ENCODE peak calls at places on chromosome 17, in nine cellular contexts. One of them, this sample, is unnamed.

GRCh38 chr17:78375401-78376079 is 2.9 kb upstream of the PGS1 start:
- DNase-seq in T1000: peak
- DNase-seq in stimulated activated CD4-positive, alpha-beta T cell treated with anti-CD3 and anti-CD28 coated beads, Interleukin-1b, Interleukin-23, amount 100 ng/mL, for 24 hours: no peak
- DNase-seq in COR-L47: no peak
- DNase-seq in NCI-H1436: no peak
- DNase-seq in KBM-7: no peak
- DNase-seq in T-helper 2 cell: no peak
- DNase-seq in effector memory CD8-positive, alpha-beta T cell: no peak
- DNase-seq in stimulated activated CD8-positive, alpha-beta memory T cell treated with anti-CD3 and anti-CD28 coated beads, Interleukin-2, amount 100 ng/mL, for 1 hour: no peak
- DNase-seq in this sample: peak

GRCh38 chr17:78812849-78813248 is 27.8 kb downstream of the USP36 start:
- DNase-seq in stimulated activated CD8-positive, alpha-beta memory T cell treated with anti-CD3 and anti-CD28 coated beads, Interleukin-2, amount 100 ng/mL, for 1 hour: no peak
- DNase-seq in NCI-H1436: no peak
- DNase-seq in stimulated activated CD4-positive, alpha-beta T cell treated with anti-CD3 and anti-CD28 coated beads, Interleukin-1b, Interleukin-23, amount 100 ng/mL, for 24 hours: no peak
- DNase-seq in KBM-7: no peak
- DNase-seq in T-helper 2 cell: no peak
- DNase-seq in effector memory CD8-positive, alpha-beta T cell: no peak
- DNase-seq in COR-L47: no peak
- DNase-seq in T1000: no peak
- DNase-seq in this sample: no peak

GRCh38 chr17:21249911-21250703 is 3.1 kb downstream of the NATD1 start:
- DNase-seq in T-helper 2 cell: no peak
- DNase-seq in NCI-H1436: no peak
- DNase-seq in stimulated activated CD4-positive, alpha-beta T cell treated with anti-CD3 and anti-CD28 coated beads, Interleukin-1b, Interleukin-23, amount 100 ng/mL, for 24 hours: no peak
- DNase-seq in KBM-7: no peak
- DNase-seq in stimulated activated CD8-positive, alpha-beta memory T cell treated with anti-CD3 and anti-CD28 coated beads, Interleukin-2, amount 100 ng/mL, for 1 hour: no peak
- DNase-seq in effector memory CD8-positive, alpha-beta T cell: no peak
- DNase-seq in T1000: no peak
- DNase-seq in COR-L47: no peak
- DNase-seq in this sample: no peak

GRCh38 chr17:70168979-70169706 is at the start of gene KCNJ2:
- DNase-seq in NCI-H1436: peak
- DNase-seq in KBM-7: peak
- DNase-seq in T-helper 2 cell: peak
- DNase-seq in T1000: peak
- DNase-seq in effector memory CD8-positive, alpha-beta T cell: peak
- DNase-seq in stimulated activated CD4-positive, alpha-beta T cell treated with anti-CD3 and anti-CD28 coated beads, Interleukin-1b, Interleukin-23, amount 100 ng/mL, for 24 hours: peak
- DNase-seq in stimulated activated CD8-positive, alpha-beta memory T cell treated with anti-CD3 and anti-CD28 coated beads, Interleukin-2, amount 100 ng/mL, for 1 hour: peak
- DNase-seq in COR-L47: peak
- DNase-seq in this sample: peak

GRCh38 chr17:4604111-4604644 is 19.8 kb downstream of the SMTNL2 start:
- DNase-seq in KBM-7: no peak
- DNase-seq in NCI-H1436: peak
- DNase-seq in effector memory CD8-positive, alpha-beta T cell: no peak
- DNase-seq in T1000: no peak
- DNase-seq in stimulated activated CD4-positive, alpha-beta T cell treated with anti-CD3 and anti-CD28 coated beads, Interleukin-1b, Interleukin-23, amount 100 ng/mL, for 24 hours: no peak
- DNase-seq in COR-L47: peak
- DNase-seq in stimulated activated CD8-positive, alpha-beta memory T cell treated with anti-CD3 and anti-CD28 coated beads, Interleukin-2, amount 100 ng/mL, for 1 hour: no peak
- DNase-seq in T-helper 2 cell: no peak
- DNase-seq in this sample: peak

GRCh38 chr17:36001862-36002603 is 680 bp upstream of the CCL15 start:
- DNase-seq in stimulated activated CD4-positive, alpha-beta T cell treated with anti-CD3 and anti-CD28 coated beads, Interleukin-1b, Interleukin-23, amount 100 ng/mL, for 24 hours: no peak
- DNase-seq in NCI-H1436: peak
- DNase-seq in T1000: no peak
- DNase-seq in stimulated activated CD8-positive, alpha-beta memory T cell treated with anti-CD3 and anti-CD28 coated beads, Interleukin-2, amount 100 ng/mL, for 1 hour: no peak
- DNase-seq in KBM-7: no peak
- DNase-seq in COR-L47: no peak
- DNase-seq in T-helper 2 cell: no peak
- DNase-seq in effector memory CD8-positive, alpha-beta T cell: no peak
- DNase-seq in this sample: no peak

GRCh38 chr17:67862614-67863217 is 37.4 kb downstream of the BPTF start:
- DNase-seq in stimulated activated CD4-positive, alpha-beta T cell treated with anti-CD3 and anti-CD28 coated beads, Interleukin-1b, Interleukin-23, amount 100 ng/mL, for 24 hours: no peak
- DNase-seq in NCI-H1436: no peak
- DNase-seq in stimulated activated CD8-positive, alpha-beta memory T cell treated with anti-CD3 and anti-CD28 coated beads, Interleukin-2, amount 100 ng/mL, for 1 hour: no peak
- DNase-seq in effector memory CD8-positive, alpha-beta T cell: no peak
- DNase-seq in COR-L47: no peak
- DNase-seq in T1000: no peak
- DNase-seq in T-helper 2 cell: no peak
- DNase-seq in KBM-7: no peak
- DNase-seq in this sample: no peak

GRCh38 chr17:79814966-79815835 is 18.3 kb upstream of the CBX8 start:
- DNase-seq in KBM-7: no peak
- DNase-seq in stimulated activated CD4-positive, alpha-beta T cell treated with anti-CD3 and anti-CD28 coated beads, Interleukin-1b, Interleukin-23, amount 100 ng/mL, for 24 hours: no peak
- DNase-seq in T1000: no peak
- DNase-seq in T-helper 2 cell: no peak
- DNase-seq in stimulated activated CD8-positive, alpha-beta memory T cell treated with anti-CD3 and anti-CD28 coated beads, Interleukin-2, amount 100 ng/mL, for 1 hour: no peak
- DNase-seq in COR-L47: no peak
- DNase-seq in effector memory CD8-positive, alpha-beta T cell: no peak
- DNase-seq in NCI-H1436: no peak
- DNase-seq in this sample: peak

GRCh38 chr17:67636841-67637240 is 80.9 kb upstream of the NOL11 start:
- DNase-seq in stimulated activated CD4-positive, alpha-beta T cell treated with anti-CD3 and anti-CD28 coated beads, Interleukin-1b, Interleukin-23, amount 100 ng/mL, for 24 hours: no peak
- DNase-seq in KBM-7: no peak
- DNase-seq in stimulated activated CD8-positive, alpha-beta memory T cell treated with anti-CD3 and anti-CD28 coated beads, Interleukin-2, amount 100 ng/mL, for 1 hour: no peak
- DNase-seq in T-helper 2 cell: no peak
- DNase-seq in effector memory CD8-positive, alpha-beta T cell: no peak
- DNase-seq in NCI-H1436: no peak
- DNase-seq in COR-L47: no peak
- DNase-seq in T1000: no peak
- DNase-seq in this sample: no peak

GRCh38 chr17:68169840-68170239 is 78.0 kb upstream of the AMZ2 start:
- DNase-seq in effector memory CD8-positive, alpha-beta T cell: no peak
- DNase-seq in stimulated activated CD8-positive, alpha-beta memory T cell treated with anti-CD3 and anti-CD28 coated beads, Interleukin-2, amount 100 ng/mL, for 1 hour: no peak
- DNase-seq in COR-L47: no peak
- DNase-seq in T1000: no peak
- DNase-seq in KBM-7: no peak
- DNase-seq in NCI-H1436: no peak
- DNase-seq in T-helper 2 cell: no peak
- DNase-seq in stimulated activated CD4-positive, alpha-beta T cell treated with anti-CD3 and anti-CD28 coated beads, Interleukin-1b, Interleukin-23, amount 100 ng/mL, for 24 hours: no peak
- DNase-seq in this sample: no peak

GRCh38 chr17:80101160-80101945 is at the start of gene GAA:
- DNase-seq in KBM-7: peak
- DNase-seq in stimulated activated CD8-positive, alpha-beta memory T cell treated with anti-CD3 and anti-CD28 coated beads, Interleukin-2, amount 100 ng/mL, for 1 hour: peak
- DNase-seq in stimulated activated CD4-positive, alpha-beta T cell treated with anti-CD3 and anti-CD28 coated beads, Interleukin-1b, Interleukin-23, amount 100 ng/mL, for 24 hours: peak
- DNase-seq in effector memory CD8-positive, alpha-beta T cell: peak
- DNase-seq in NCI-H1436: peak
- DNase-seq in COR-L47: peak
- DNase-seq in T1000: peak
- DNase-seq in T-helper 2 cell: peak
- DNase-seq in this sample: peak

GRCh38 chr17:65888649-65889048 is 303.3 kb downstream of the CEP112 start:
- DNase-seq in COR-L47: no peak
- DNase-seq in effector memory CD8-positive, alpha-beta T cell: no peak
- DNase-seq in stimulated activated CD4-positive, alpha-beta T cell treated with anti-CD3 and anti-CD28 coated beads, Interleukin-1b, Interleukin-23, amount 100 ng/mL, for 24 hours: no peak
- DNase-seq in NCI-H1436: no peak
- DNase-seq in KBM-7: no peak
- DNase-seq in T1000: no peak
- DNase-seq in T-helper 2 cell: no peak
- DNase-seq in stimulated activated CD8-positive, alpha-beta memory T cell treated with anti-CD3 and anti-CD28 coated beads, Interleukin-2, amount 100 ng/mL, for 1 hour: no peak
- DNase-seq in this sample: peak

GRCh38 chr17:4953461-4953961 is 2.6 kb downstream of the ENO3 start:
- DNase-seq in T-helper 2 cell: no peak
- DNase-seq in NCI-H1436: no peak
- DNase-seq in KBM-7: no peak
- DNase-seq in effector memory CD8-positive, alpha-beta T cell: no peak
- DNase-seq in stimulated activated CD8-positive, alpha-beta memory T cell treated with anti-CD3 and anti-CD28 coated beads, Interleukin-2, amount 100 ng/mL, for 1 hour: no peak
- DNase-seq in COR-L47: no peak
- DNase-seq in stimulated activated CD4-positive, alpha-beta T cell treated with anti-CD3 and anti-CD28 coated beads, Interleukin-1b, Interleukin-23, amount 100 ng/mL, for 24 hours: no peak
- DNase-seq in T1000: no peak
- DNase-seq in this sample: peak

GRCh38 chr17:6592193-6592592 is 35.8 kb upstream of the PITPNM3 start:
- DNase-seq in effector memory CD8-positive, alpha-beta T cell: no peak
- DNase-seq in stimulated activated CD4-positive, alpha-beta T cell treated with anti-CD3 and anti-CD28 coated beads, Interleukin-1b, Interleukin-23, amount 100 ng/mL, for 24 hours: no peak
- DNase-seq in NCI-H1436: no peak
- DNase-seq in T1000: no peak
- DNase-seq in stimulated activated CD8-positive, alpha-beta memory T cell treated with anti-CD3 and anti-CD28 coated beads, Interleukin-2, amount 100 ng/mL, for 1 hour: no peak
- DNase-seq in COR-L47: no peak
- DNase-seq in KBM-7: no peak
- DNase-seq in T-helper 2 cell: no peak
- DNase-seq in this sample: no peak

GRCh38 chr17:732788-733720 is 658 bp downstream of the TLCD3A start:
- DNase-seq in T-helper 2 cell: peak
- DNase-seq in COR-L47: no peak
- DNase-seq in NCI-H1436: peak
- DNase-seq in effector memory CD8-positive, alpha-beta T cell: no peak
- DNase-seq in stimulated activated CD8-positive, alpha-beta memory T cell treated with anti-CD3 and anti-CD28 coated beads, Interleukin-2, amount 100 ng/mL, for 1 hour: no peak
- DNase-seq in stimulated activated CD4-positive, alpha-beta T cell treated with anti-CD3 and anti-CD28 coated beads, Interleukin-1b, Interleukin-23, amount 100 ng/mL, for 24 hours: peak
- DNase-seq in T1000: no peak
- DNase-seq in KBM-7: peak
- DNase-seq in this sample: peak

GRCh38 chr17:1259910-1260389 is 10.3 kb upstream of the BHLHA9 start:
- DNase-seq in COR-L47: no peak
- DNase-seq in T1000: no peak
- DNase-seq in KBM-7: no peak
- DNase-seq in stimulated activated CD4-positive, alpha-beta T cell treated with anti-CD3 and anti-CD28 coated beads, Interleukin-1b, Interleukin-23, amount 100 ng/mL, for 24 hours: no peak
- DNase-seq in effector memory CD8-positive, alpha-beta T cell: no peak
- DNase-seq in T-helper 2 cell: peak
- DNase-seq in NCI-H1436: no peak
- DNase-seq in stimulated activated CD8-positive, alpha-beta memory T cell treated with anti-CD3 and anti-CD28 coated beads, Interleukin-2, amount 100 ng/mL, for 1 hour: no peak
- DNase-seq in this sample: no peak

GRCh38 chr17:47204722-47205418 is 4.3 kb upstream of the MYL4 start:
- DNase-seq in T1000: no peak
- DNase-seq in COR-L47: no peak
- DNase-seq in KBM-7: peak
- DNase-seq in stimulated activated CD8-positive, alpha-beta memory T cell treated with anti-CD3 and anti-CD28 coated beads, Interleukin-2, amount 100 ng/mL, for 1 hour: no peak
- DNase-seq in effector memory CD8-positive, alpha-beta T cell: peak
- DNase-seq in T-helper 2 cell: peak
- DNase-seq in NCI-H1436: no peak
- DNase-seq in stimulated activated CD4-positive, alpha-beta T cell treated with anti-CD3 and anti-CD28 coated beads, Interleukin-1b, Interleukin-23, amount 100 ng/mL, for 24 hours: no peak
- DNase-seq in this sample: peak

GRCh38 chr17:67137026-67137370 is 92.6 kb downstream of the CACNG1 start:
- DNase-seq in NCI-H1436: no peak
- DNase-seq in T1000: no peak
- DNase-seq in COR-L47: no peak
- DNase-seq in stimulated activated CD8-positive, alpha-beta memory T cell treated with anti-CD3 and anti-CD28 coated beads, Interleukin-2, amount 100 ng/mL, for 1 hour: no peak
- DNase-seq in stimulated activated CD4-positive, alpha-beta T cell treated with anti-CD3 and anti-CD28 coated beads, Interleukin-1b, Interleukin-23, amount 100 ng/mL, for 24 hours: no peak
- DNase-seq in effector memory CD8-positive, alpha-beta T cell: no peak
- DNase-seq in KBM-7: no peak
- DNase-seq in T-helper 2 cell: no peak
- DNase-seq in this sample: no peak

GRCh38 chr17:81517339-81518112 is 4.9 kb upstream of the ACTG1 start:
- DNase-seq in T-helper 2 cell: peak
- DNase-seq in stimulated activated CD4-positive, alpha-beta T cell treated with anti-CD3 and anti-CD28 coated beads, Interleukin-1b, Interleukin-23, amount 100 ng/mL, for 24 hours: no peak
- DNase-seq in KBM-7: peak
- DNase-seq in stimulated activated CD8-positive, alpha-beta memory T cell treated with anti-CD3 and anti-CD28 coated beads, Interleukin-2, amount 100 ng/mL, for 1 hour: no peak
- DNase-seq in NCI-H1436: no peak
- DNase-seq in effector memory CD8-positive, alpha-beta T cell: no peak
- DNase-seq in T1000: no peak
- DNase-seq in COR-L47: no peak
- DNase-seq in this sample: no peak

GRCh38 chr17:44272321-44272951 is 4.5 kb upstream of the SLC4A1 start:
- DNase-seq in T-helper 2 cell: no peak
- DNase-seq in stimulated activated CD8-positive, alpha-beta memory T cell treated with anti-CD3 and anti-CD28 coated beads, Interleukin-2, amount 100 ng/mL, for 1 hour: no peak
- DNase-seq in KBM-7: no peak
- DNase-seq in T1000: no peak
- DNase-seq in stimulated activated CD4-positive, alpha-beta T cell treated with anti-CD3 and anti-CD28 coated beads, Interleukin-1b, Interleukin-23, amount 100 ng/mL, for 24 hours: no peak
- DNase-seq in NCI-H1436: no peak
- DNase-seq in COR-L47: no peak
- DNase-seq in effector memory CD8-positive, alpha-beta T cell: no peak
- DNase-seq in this sample: no peak

GRCh38 chr17:21240375-21241055 is 12.7 kb downstream of the NATD1 start:
- DNase-seq in stimulated activated CD8-positive, alpha-beta memory T cell treated with anti-CD3 and anti-CD28 coated beads, Interleukin-2, amount 100 ng/mL, for 1 hour: no peak
- DNase-seq in T1000: no peak
- DNase-seq in stimulated activated CD4-positive, alpha-beta T cell treated with anti-CD3 and anti-CD28 coated beads, Interleukin-1b, Interleukin-23, amount 100 ng/mL, for 24 hours: no peak
- DNase-seq in KBM-7: no peak
- DNase-seq in NCI-H1436: no peak
- DNase-seq in effector memory CD8-positive, alpha-beta T cell: no peak
- DNase-seq in T-helper 2 cell: no peak
- DNase-seq in COR-L47: no peak
- DNase-seq in this sample: no peak

GRCh38 chr17:32142857-32143524 is 689 bp downstream of the RHOT1 start:
- DNase-seq in T-helper 2 cell: peak
- DNase-seq in stimulated activated CD4-positive, alpha-beta T cell treated with anti-CD3 and anti-CD28 coated beads, Interleukin-1b, Interleukin-23, amount 100 ng/mL, for 24 hours: peak
- DNase-seq in NCI-H1436: no peak
- DNase-seq in effector memory CD8-positive, alpha-beta T cell: no peak
- DNase-seq in stimulated activated CD8-positive, alpha-beta memory T cell treated with anti-CD3 and anti-CD28 coated beads, Interleukin-2, amount 100 ng/mL, for 1 hour: no peak
- DNase-seq in KBM-7: peak
- DNase-seq in COR-L47: peak
- DNase-seq in T1000: peak
- DNase-seq in this sample: peak